ENCODE peak calls at places on chromosomes 7 and 10, in ten cellular contexts. S, J, Q, U, E, A, N, W, H and G are unnamed samples.

GRCh38 chr7:23654508-23654907 is 25.5 kb upstream of the FAM221A start:
- DNase-seq in S (no peak), J (peak; percentile 71), Q (no peak), U (no peak), E (no peak), A (no peak), N (peak; percentile 3), W (no peak), H (peak; percentile 76), G (peak; percentile 61)

GRCh38 chr10:108434818-108435217 is 1270.3 kb upstream of the SORCS1 start:
- DNase-seq in S (no peak), J (peak; percentile 6), Q (no peak), U (peak; percentile 19), E (no peak), A (no peak), N (no peak), W (no peak), H (no peak), G (no peak)

GRCh38 chr7:2156756-2157472 is 75.8 kb downstream of the MAD1L1 start:
- DNase-seq in S (no peak), J (no peak), Q (no peak), U (no peak), E (no peak), A (no peak), N (no peak), W (no peak), H (no peak), G (no peak)

GRCh38 chr10:48791267-48791928 is 106.7 kb downstream of the WDFY4 start:
- DNase-seq in S (no peak), J (no peak), Q (no peak), U (no peak), E (no peak), A (no peak), N (no peak), W (no peak), H (no peak), G (no peak)

GRCh38 chr7:92461027-92462003 is 14.0 kb downstream of the GATAD1 start:
- DNase-seq in S (peak; percentile 44), J (peak; percentile 46), Q (no peak), U (no peak), E (no peak), A (peak; percentile 9), N (peak; percentile 52), W (no peak), H (peak; percentile 83), G (peak; percentile 33)

GRCh38 chr10:61271127-61271780 is 181.9 kb downstream of the TMEM26 start:
- DNase-seq in S (peak; percentile 11), J (no peak), Q (peak; percentile 36), U (no peak), E (peak; percentile 71), A (no peak), N (peak; percentile 87), W (no peak), H (no peak), G (no peak)

GRCh38 chr10:75079436-75080083 is 31.9 kb upstream of the SAMD8 start:
- DNase-seq in S (no peak), J (peak; percentile 34), Q (no peak), U (no peak), E (no peak), A (no peak), N (no peak), W (no peak), H (no peak), G (no peak)

GRCh38 chr7:85622059-85622458 is 435.2 kb upstream of the SEMA3D start:
- DNase-seq in S (no peak), J (no peak), Q (no peak), U (no peak), E (no peak), A (no peak), N (no peak), W (no peak), H (no peak), G (no peak)

GRCh38 chr10:8144496-8144895 is 90.0 kb downstream of the GATA3 start:
- DNase-seq in S (no peak), J (no peak), Q (no peak), U (no peak), E (no peak), A (no peak), N (no peak), W (no peak), H (no peak), G (no peak)

GRCh38 chr10:7526017-7526400 is 115.2 kb upstream of the SFMBT2 start:
- DNase-seq in S (no peak), J (no peak), Q (no peak), U (no peak), E (no peak), A (no peak), N (no peak), W (no peak), H (no peak), G (peak; percentile 22)

GRCh38 chr7:39746162-39746782 is 122.9 kb downstream of the RALA start:
- DNase-seq in S (peak; percentile 89), J (peak; percentile 83), Q (peak; percentile 50), U (peak; percentile 10), E (no peak), A (peak; percentile 29), N (peak; percentile 65), W (peak; percentile 75), H (peak; percentile 83), G (peak; percentile 85)